ENCODE peak calls at places on chromosomes 1 and 21, in four cellular contexts. J, Y, K and S are unnamed samples. For H3K36me3, the result is how much of the 10 kb centered on the place peaks cover.

GRCh38 chr1:180299486-180300246 is 69.6 kb downstream of the LHX4 start:
- DNase-seq in Y (no peak), K (no peak), J (no peak), S (no peak)

GRCh38 chr21:44052071-44052829 is 40.1 kb downstream of the TRAPPC10 start:
- DNase-seq in J (no peak), K (no peak), Y (no peak), S (no peak)

GRCh38 chr1:116373451-116374339 is 651 bp downstream of the ATP1A1 start:
- DNase-seq in J (peak), Y (peak), K (peak), S (peak)

GRCh38 chr1:226974544-226975258 is 34.6 kb downstream of the COQ8A start:
- DNase-seq in Y (peak), K (peak), J (no peak), S (no peak)

GRCh38 chr1:181057079-181057478 is 23.3 kb downstream of the MR1 start:
- DNase-seq in K (no peak), J (no peak), Y (no peak), S (no peak)

GRCh38 chr1:102757363-102757762 is 351.0 kb downstream of the COL11A1 start:
- DNase-seq in J (peak), Y (no peak), K (no peak), S (no peak)

GRCh38 chr1:53689223-53689622 is 49.7 kb downstream of the GLIS1 start:
- DNase-seq in J (no peak), Y (no peak), K (no peak), S (no peak)

GRCh38 chr1:88595355-88595754 is 88.7 kb upstream of the PKN2 start:
- DNase-seq in Y (peak), K (no peak), J (peak), S (peak)

GRCh38 chr1:16090076-16090826 is 16.8 kb upstream of the FAM131C start:
- DNase-seq in K (no peak), J (no peak), Y (no peak), S (no peak)

GRCh38 chr1:231518485-231519035 is 9.9 kb upstream of the TSNAX start:
- DNase-seq in Y (no peak), J (no peak), K (no peak), S (no peak)

GRCh38 chr1:174077755-174078490 is 55.8 kb upstream of the RC3H1 start:
- DNase-seq in Y (peak), J (peak), K (no peak), S (no peak)

GRCh38 chr1:197526736-197527371 is 248.4 kb downstream of the DENND1B start:
- DNase-seq in J (peak), Y (peak), K (no peak), S (peak)

GRCh38 chr1:35555212-35555584 is 2.0 kb downstream of the KIAA0319L start:
- DNase-seq in Y (no peak), J (no peak), K (no peak), S (no peak)
- H3K4me3 ChIP-seq in Y (no peak), J (no peak), K (no peak), S (no peak)

GRCh38 chr1:7373936-7374760 is 396.9 kb upstream of the VAMP3 start:
- DNase-seq in Y (no peak), J (no peak), K (no peak), S (no peak)

GRCh38 chr1:7372477-7373120 is 398.5 kb upstream of the VAMP3 start:
- DNase-seq in K (no peak), J (no peak), Y (no peak), S (no peak)

GRCh38 chr1:7373251-7373650 is 397.8 kb upstream of the VAMP3 start:
- DNase-seq in Y (no peak), J (no peak), K (no peak), S (no peak)

GRCh38 chr1:7369866-7370265 is 401.2 kb upstream of the VAMP3 start:
- DNase-seq in K (peak), J (no peak), Y (no peak), S (no peak)

GRCh38 chr1:7371926-7372325 is 399.2 kb upstream of the VAMP3 start:
- DNase-seq in K (no peak), Y (no peak), J (no peak), S (no peak)
- H3K27ac ChIP-seq in K (no peak), Y (no peak), J (no peak), S (no peak)

GRCh38 chr1:150093805-150094204 is 26.2 kb downstream of the VPS45 start:
- DNase-seq in J (no peak), K (no peak), Y (no peak), S (no peak)
- H3K36me3 ChIP-seq in J (under half), K (under half), Y (under half), S (under half)

GRCh38 chr1:108051625-108052382 is 86.8 kb upstream of the VAV3 start:
- DNase-seq in K (no peak), Y (peak), J (peak), S (no peak)

GRCh38 chr1:108050134-108050533 is 85.2 kb upstream of the VAV3 start:
- DNase-seq in Y (no peak), K (no peak), J (no peak), S (no peak)

GRCh38 chr1:108057536-108057935 is 92.6 kb upstream of the VAV3 start:
- DNase-seq in J (peak), K (no peak), Y (peak), S (no peak)

GRCh38 chr1:108050911-108051624 is 86.1 kb upstream of the VAV3 start:
- DNase-seq in K (no peak), Y (no peak), J (peak), S (no peak)

GRCh38 chr1:108053291-108054023 is 88.5 kb upstream of the VAV3 start:
- DNase-seq in K (no peak), J (no peak), Y (no peak), S (no peak)
- H3K4me3 ChIP-seq in K (no peak), J (no peak), Y (no peak), S (no peak)

GRCh38 chr1:245091818-245092637 is 62.8 kb upstream of the KIF26B start:
- DNase-seq in Y (peak), K (peak), J (peak), S (no peak)
- H3K27ac ChIP-seq in Y (peak), K (no peak), J (no peak), S (no peak)

DNA sequence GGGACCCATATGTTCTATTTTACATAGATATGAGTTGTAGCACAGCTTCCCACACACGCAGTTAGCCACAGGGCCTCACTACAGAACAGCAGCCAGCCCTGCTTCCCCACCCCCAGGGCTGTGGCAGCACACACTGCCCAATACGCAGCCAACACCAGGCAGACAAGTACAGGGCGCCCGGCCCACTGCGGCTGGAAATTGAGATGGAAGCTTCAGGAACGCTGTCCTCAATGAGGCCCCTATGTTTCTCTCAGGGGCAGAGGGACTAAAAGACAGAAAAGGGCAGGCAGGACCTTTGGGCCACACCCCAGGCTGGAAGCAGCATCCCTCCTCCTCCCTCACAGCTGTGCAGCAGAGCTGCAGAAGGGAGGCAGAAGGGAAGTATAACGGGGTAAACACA is 14.5 kb downstream of the WDR4 start:
- DNase-seq in K (peak), J (no peak), Y (no peak), S (no peak)
- H3K36me3 ChIP-seq in K (under half), J (under half), Y (under half), S (half or more)